ENCODE peak calls at places on chromosomes 5 and 9, in seven cellular contexts. D is foreskin fibroblast; M is left lung; S is omental fat pad; L is DMS153; W is CD4-positive, CD25-positive, alpha-beta regulatory T cell; A is stimulated activated CD4-positive, alpha-beta T cell treated with anti-CD3 and anti-CD28 coated beads, Interleukin-2, amount 100 ng/mL, for 48 hours. Z is an unnamed sample.

GRCh38 chr9:136686794-136687711 is at the start of gene AGPAT2:
- DNase-seq in D (peak; percentile 39), M (peak; percentile 95), S (no peak), L (peak; percentile 37), W (peak; percentile 37), A (peak; percentile 62), Z (peak; percentile 52)

GRCh38 chr5:139167952-139168720 is 30.0 kb downstream of the SIL1 start:
- DNase-seq in D (no peak), M (no peak), S (no peak), L (no peak), W (no peak), A (no peak), Z (no peak)

GRCh38 chr5:119287547-119288073 is 68.2 kb upstream of the TNFAIP8 start:
- DNase-seq in D (no peak), M (no peak), S (no peak), L (no peak), W (peak; percentile 38), A (no peak), Z (no peak)

GRCh38 chr9:694499-695154 is 146.9 kb upstream of the DMRT1 start:
- DNase-seq in D (peak; percentile 89), M (no peak), S (no peak), L (no peak), W (no peak), A (no peak), Z (no peak)

GRCh38 chr9:118360036-118360435 is 655.8 kb downstream of the TLR4 start:
- DNase-seq in D (no peak), M (no peak), S (no peak), L (no peak), W (no peak), A (no peak), Z (no peak)

GRCh38 chr9:25353783-25354182 is 324.5 kb downstream of the TUSC1 start:
- DNase-seq in D (no peak), M (no peak), S (no peak), L (no peak), W (no peak), A (no peak), Z (no peak)

GRCh38 chr9:76510041-76510440 is 51.1 kb downstream of the GCNT1 start:
- DNase-seq in D (peak; percentile 59), M (no peak), S (no peak), L (no peak), W (no peak), A (no peak), Z (no peak)

GRCh38 chr5:115419794-115420585 is 123.5 kb upstream of the CCDC112 start:
- DNase-seq in D (peak; percentile 96), M (no peak), S (no peak), L (no peak), W (no peak), A (no peak), Z (no peak)

GRCh38 chr5:151607304-151607703 is 16.2 kb upstream of the FAT2 start:
- DNase-seq in D (no peak), M (no peak), S (no peak), L (no peak), W (no peak), A (no peak), Z (no peak)

GRCh38 chr9:36997414-36997813 is 36.7 kb downstream of the PAX5 start:
- DNase-seq in D (no peak), M (no peak), S (no peak), L (no peak), W (no peak), A (no peak), Z (no peak)

GRCh38 chr9:134606951-134607733 is 34.5 kb upstream of the COL5A1 start:
- DNase-seq in D (no peak), M (no peak), S (no peak), L (no peak), W (no peak), A (no peak), Z (no peak)

GRCh38 chr5:179355976-179356968 is 11.0 kb upstream of the ADAMTS2 start:
- DNase-seq in D (peak; percentile 69), M (peak; percentile 47), S (no peak), L (no peak), W (no peak), A (no peak), Z (no peak)

GRCh38 chr5:158746979-158747378 is 352.7 kb downstream of the EBF1 start:
- DNase-seq in D (no peak), M (no peak), S (no peak), L (no peak), W (no peak), A (no peak), Z (no peak)

GRCh38 chr5:77935516-77936364 is 159.6 kb upstream of the TBCA start:
- DNase-seq in D (no peak), M (no peak), S (no peak), L (no peak), W (no peak), A (no peak), Z (no peak)

GRCh38 chr9:114538241-114538640 is 33.0 kb upstream of the WHRN start:
- DNase-seq in D (no peak), M (no peak), S (no peak), L (peak; percentile 11), W (peak; percentile 22), A (peak; percentile 4), Z (no peak)

GRCh38 chr5:171300358-171300757 is 8.7 kb upstream of the TLX3 start:
- DNase-seq in D (no peak), M (no peak), S (no peak), L (no peak), W (no peak), A (no peak), Z (no peak)

GRCh38 chr5:67730917-67731474 is 484.6 kb upstream of the PIK3R1 start:
- DNase-seq in D (no peak), M (no peak), S (no peak), L (no peak), W (no peak), A (no peak), Z (no peak)

GRCh38 chr9:29691758-29692407 is 2118.6 kb upstream of the C9orf72 start:
- DNase-seq in D (no peak), M (no peak), S (no peak), L (no peak), W (no peak), A (no peak), Z (no peak)

GRCh38 chr9:78357165-78357873 is 60.4 kb downstream of the PSAT1 start:
- DNase-seq in D (no peak), M (no peak), S (no peak), L (no peak), W (no peak), A (no peak), Z (no peak)

GRCh38 chr5:124162782-124163532 is 583.5 kb downstream of the ZNF608 start:
- DNase-seq in D (peak; percentile 23), M (no peak), S (no peak), L (peak; percentile 63), W (no peak), A (no peak), Z (peak; percentile 42)

GRCh38 chr5:108386345-108387061 is 4.6 kb upstream of the FBXL17 start:
- DNase-seq in D (peak; percentile 19), M (no peak), S (no peak), L (no peak), W (no peak), A (no peak), Z (no peak)

GRCh38 chr5:106964102-106964501 is 706.6 kb downstream of the EFNA5 start:
- DNase-seq in D (peak; percentile 12), M (no peak), S (no peak), L (peak; percentile 43), W (no peak), A (no peak), Z (no peak)

GRCh38 chr5:81787843-81788242 is 36.9 kb upstream of the SSBP2 start:
- DNase-seq in D (peak; percentile 73), M (no peak), S (peak; percentile 49), L (no peak), W (no peak), A (no peak), Z (no peak)

GRCh38 chr9:84659273-84659672 is 10.3 kb upstream of the NTRK2 start:
- DNase-seq in D (no peak), M (no peak), S (no peak), L (no peak), W (no peak), A (no peak), Z (no peak)

GRCh38 chr5:139640432-139641115 is 7.6 kb upstream of the CXXC5 start:
- DNase-seq in D (no peak), M (no peak), S (no peak), L (no peak), W (no peak), A (no peak), Z (no peak)

GRCh38 chr9:94029932-94030317 is 54.3 kb upstream of the PTPDC1 start:
- DNase-seq in D (no peak), M (no peak), S (no peak), L (no peak), W (no peak), A (no peak), Z (no peak)

GRCh38 chr5:96601200-96601599 is 61.0 kb upstream of the CAST start:
- DNase-seq in D (no peak), M (no peak), S (no peak), L (no peak), W (no peak), A (no peak), Z (no peak)

Z was measured in NCI-H1436.